ENCODE peak calls at places on chromosomes 2 and 18, in nine cellular contexts. One of them, this sample, is unnamed.

GRCh38 chr2:12870692-12871091 is 154.0 kb downstream of the TRIB2 start:
- ATAC-seq in psoas muscle: no peak
- ATAC-seq in omental fat pad: no peak
- ATAC-seq in HCT116: no peak
- ATAC-seq in activated B cell treated with CpG ODN at 0.5 μM for 24 hours: no peak
- ATAC-seq in RWPE2: no peak
- ATAC-seq in lower lobe of right lung: no peak
- ATAC-seq in pancreas: no peak
- ATAC-seq in Panc1: no peak
- ATAC-seq in this sample: no peak

GRCh38 chr2:160505236-160505635 is 11.6 kb upstream of the RBMS1 start:
- ATAC-seq in pancreas: no peak
- ATAC-seq in lower lobe of right lung: peak
- ATAC-seq in activated B cell treated with CpG ODN at 0.5 μM for 24 hours: no peak
- ATAC-seq in RWPE2: peak
- ATAC-seq in Panc1: no peak
- ATAC-seq in HCT116: no peak
- ATAC-seq in omental fat pad: no peak
- ATAC-seq in psoas muscle: peak
- ATAC-seq in this sample: no peak

GRCh38 chr18:10247402-10248117 is 206.9 kb upstream of the APCDD1 start:
- ATAC-seq in Panc1: peak
- ATAC-seq in HCT116: no peak
- ATAC-seq in psoas muscle: no peak
- ATAC-seq in activated B cell treated with CpG ODN at 0.5 μM for 24 hours: no peak
- ATAC-seq in RWPE2: no peak
- ATAC-seq in pancreas: no peak
- ATAC-seq in omental fat pad: no peak
- ATAC-seq in lower lobe of right lung: peak
- ATAC-seq in this sample: peak

GRCh38 chr2:112731479-112731878 is 10.7 kb downstream of the NT5DC4 start:
- ATAC-seq in omental fat pad: no peak
- ATAC-seq in Panc1: no peak
- ATAC-seq in RWPE2: no peak
- ATAC-seq in lower lobe of right lung: no peak
- ATAC-seq in pancreas: no peak
- ATAC-seq in psoas muscle: no peak
- ATAC-seq in activated B cell treated with CpG ODN at 0.5 μM for 24 hours: no peak
- ATAC-seq in HCT116: no peak
- ATAC-seq in this sample: no peak

GRCh38 chr2:227433171-227433570 is 38.8 kb upstream of the AGFG1 start:
- ATAC-seq in pancreas: no peak
- ATAC-seq in lower lobe of right lung: no peak
- ATAC-seq in activated B cell treated with CpG ODN at 0.5 μM for 24 hours: no peak
- ATAC-seq in Panc1: no peak
- ATAC-seq in omental fat pad: no peak
- ATAC-seq in RWPE2: no peak
- ATAC-seq in HCT116: no peak
- ATAC-seq in psoas muscle: no peak
- ATAC-seq in this sample: no peak

GRCh38 chr2:148577845-148578492 is 66.6 kb upstream of the EPC2 start:
- ATAC-seq in psoas muscle: no peak
- ATAC-seq in lower lobe of right lung: no peak
- ATAC-seq in pancreas: no peak
- ATAC-seq in RWPE2: no peak
- ATAC-seq in Panc1: no peak
- ATAC-seq in omental fat pad: no peak
- ATAC-seq in activated B cell treated with CpG ODN at 0.5 μM for 24 hours: no peak
- ATAC-seq in HCT116: no peak
- ATAC-seq in this sample: no peak

GRCh38 chr18:2939317-2939716 is 73.6 kb downstream of the LPIN2 start:
- ATAC-seq in Panc1: no peak
- ATAC-seq in omental fat pad: no peak
- ATAC-seq in activated B cell treated with CpG ODN at 0.5 μM for 24 hours: no peak
- ATAC-seq in HCT116: no peak
- ATAC-seq in pancreas: peak
- ATAC-seq in RWPE2: no peak
- ATAC-seq in lower lobe of right lung: peak
- ATAC-seq in psoas muscle: no peak
- ATAC-seq in this sample: no peak

GRCh38 chr2:168466190-168466737 is 10.2 kb downstream of the CERS6 start:
- ATAC-seq in HCT116: no peak
- ATAC-seq in pancreas: no peak
- ATAC-seq in activated B cell treated with CpG ODN at 0.5 μM for 24 hours: no peak
- ATAC-seq in omental fat pad: no peak
- ATAC-seq in psoas muscle: no peak
- ATAC-seq in RWPE2: peak
- ATAC-seq in lower lobe of right lung: no peak
- ATAC-seq in Panc1: no peak
- ATAC-seq in this sample: no peak

GRCh38 chr18:3305933-3306332 is 44.0 kb downstream of the MYL12B start:
- ATAC-seq in HCT116: no peak
- ATAC-seq in lower lobe of right lung: no peak
- ATAC-seq in activated B cell treated with CpG ODN at 0.5 μM for 24 hours: no peak
- ATAC-seq in psoas muscle: no peak
- ATAC-seq in Panc1: peak
- ATAC-seq in RWPE2: peak
- ATAC-seq in omental fat pad: no peak
- ATAC-seq in pancreas: peak
- ATAC-seq in this sample: no peak

GRCh38 chr2:568639-568963 is 108.6 kb downstream of the TMEM18 start:
- ATAC-seq in pancreas: no peak
- ATAC-seq in psoas muscle: no peak
- ATAC-seq in RWPE2: no peak
- ATAC-seq in HCT116: no peak
- ATAC-seq in Panc1: no peak
- ATAC-seq in omental fat pad: no peak
- ATAC-seq in activated B cell treated with CpG ODN at 0.5 μM for 24 hours: no peak
- ATAC-seq in lower lobe of right lung: no peak
- ATAC-seq in this sample: no peak

GRCh38 chr2:33108483-33109443 is 162.0 kb downstream of the LTBP1 start:
- ATAC-seq in lower lobe of right lung: peak
- ATAC-seq in Panc1: no peak
- ATAC-seq in RWPE2: no peak
- ATAC-seq in psoas muscle: no peak
- ATAC-seq in HCT116: no peak
- ATAC-seq in activated B cell treated with CpG ODN at 0.5 μM for 24 hours: no peak
- ATAC-seq in pancreas: peak
- ATAC-seq in omental fat pad: no peak
- ATAC-seq in this sample: peak

GRCh38 chr2:3335001-3335400 is 42.6 kb downstream of the EIPR1 start:
- ATAC-seq in Panc1: no peak
- ATAC-seq in psoas muscle: no peak
- ATAC-seq in activated B cell treated with CpG ODN at 0.5 μM for 24 hours: no peak
- ATAC-seq in HCT116: no peak
- ATAC-seq in pancreas: no peak
- ATAC-seq in lower lobe of right lung: no peak
- ATAC-seq in omental fat pad: no peak
- ATAC-seq in RWPE2: no peak
- ATAC-seq in this sample: no peak

GRCh38 chr2:161952722-161953322 is 121.2 kb downstream of the DPP4 start:
- ATAC-seq in RWPE2: no peak
- ATAC-seq in activated B cell treated with CpG ODN at 0.5 μM for 24 hours: no peak
- ATAC-seq in lower lobe of right lung: no peak
- ATAC-seq in omental fat pad: no peak
- ATAC-seq in Panc1: no peak
- ATAC-seq in psoas muscle: no peak
- ATAC-seq in HCT116: no peak
- ATAC-seq in pancreas: no peak
- ATAC-seq in this sample: no peak

GRCh38 chr2:29644949-29645348 is 276.4 kb downstream of the ALK start:
- ATAC-seq in HCT116: no peak
- ATAC-seq in lower lobe of right lung: no peak
- ATAC-seq in pancreas: no peak
- ATAC-seq in activated B cell treated with CpG ODN at 0.5 μM for 24 hours: no peak
- ATAC-seq in psoas muscle: no peak
- ATAC-seq in omental fat pad: no peak
- ATAC-seq in RWPE2: no peak
- ATAC-seq in Panc1: no peak
- ATAC-seq in this sample: no peak

GRCh38 chr2:181466661-181467576 is 9.7 kb downstream of the ITGA4 start:
- ATAC-seq in omental fat pad: no peak
- ATAC-seq in activated B cell treated with CpG ODN at 0.5 μM for 24 hours: peak
- ATAC-seq in RWPE2: peak
- ATAC-seq in HCT116: peak
- ATAC-seq in psoas muscle: no peak
- ATAC-seq in lower lobe of right lung: peak
- ATAC-seq in Panc1: no peak
- ATAC-seq in pancreas: peak
- ATAC-seq in this sample: no peak

GRCh38 chr2:226956659-226957058 is 120.8 kb downstream of the RHBDD1 start:
- ATAC-seq in HCT116: no peak
- ATAC-seq in pancreas: no peak
- ATAC-seq in Panc1: no peak
- ATAC-seq in RWPE2: no peak
- ATAC-seq in activated B cell treated with CpG ODN at 0.5 μM for 24 hours: no peak
- ATAC-seq in psoas muscle: no peak
- ATAC-seq in lower lobe of right lung: no peak
- ATAC-seq in omental fat pad: no peak
- ATAC-seq in this sample: no peak

GRCh38 chr2:113212245-113213060 is 38.7 kb downstream of the PSD4 start:
- ATAC-seq in HCT116: no peak
- ATAC-seq in psoas muscle: peak
- ATAC-seq in omental fat pad: peak
- ATAC-seq in activated B cell treated with CpG ODN at 0.5 μM for 24 hours: no peak
- ATAC-seq in RWPE2: no peak
- ATAC-seq in lower lobe of right lung: peak
- ATAC-seq in pancreas: peak
- ATAC-seq in Panc1: no peak
- ATAC-seq in this sample: peak

GRCh38 chr2:128779301-128780095 is 460.8 kb upstream of the HS6ST1 start:
- ATAC-seq in HCT116: no peak
- ATAC-seq in activated B cell treated with CpG ODN at 0.5 μM for 24 hours: no peak
- ATAC-seq in lower lobe of right lung: no peak
- ATAC-seq in RWPE2: no peak
- ATAC-seq in psoas muscle: no peak
- ATAC-seq in pancreas: no peak
- ATAC-seq in Panc1: no peak
- ATAC-seq in omental fat pad: no peak
- ATAC-seq in this sample: no peak

GRCh38 chr18:49052891-49053644 is 102.3 kb upstream of the SMAD7 start:
- ATAC-seq in activated B cell treated with CpG ODN at 0.5 μM for 24 hours: peak
- ATAC-seq in Panc1: no peak
- ATAC-seq in RWPE2: no peak
- ATAC-seq in omental fat pad: peak
- ATAC-seq in psoas muscle: peak
- ATAC-seq in HCT116: no peak
- ATAC-seq in lower lobe of right lung: no peak
- ATAC-seq in pancreas: no peak
- ATAC-seq in this sample: peak

GRCh38 chr2:25608718-25609117 is 64.7 kb downstream of the DTNB start:
- ATAC-seq in Panc1: peak
- ATAC-seq in pancreas: no peak
- ATAC-seq in HCT116: no peak
- ATAC-seq in omental fat pad: no peak
- ATAC-seq in RWPE2: no peak
- ATAC-seq in lower lobe of right lung: no peak
- ATAC-seq in psoas muscle: no peak
- ATAC-seq in activated B cell treated with CpG ODN at 0.5 μM for 24 hours: no peak
- ATAC-seq in this sample: no peak

GRCh38 chr2:25602333-25602723 is 71.0 kb downstream of the DTNB start:
- ATAC-seq in pancreas: no peak
- ATAC-seq in lower lobe of right lung: no peak
- ATAC-seq in omental fat pad: no peak
- ATAC-seq in activated B cell treated with CpG ODN at 0.5 μM for 24 hours: no peak
- ATAC-seq in HCT116: no peak
- ATAC-seq in RWPE2: no peak
- ATAC-seq in psoas muscle: no peak
- ATAC-seq in Panc1: no peak
- ATAC-seq in this sample: no peak

GRCh38 chr2:25606892-25607291 is 66.5 kb downstream of the DTNB start:
- ATAC-seq in RWPE2: peak
- ATAC-seq in pancreas: peak
- ATAC-seq in activated B cell treated with CpG ODN at 0.5 μM for 24 hours: no peak
- ATAC-seq in Panc1: no peak
- ATAC-seq in lower lobe of right lung: no peak
- ATAC-seq in HCT116: peak
- ATAC-seq in psoas muscle: no peak
- ATAC-seq in omental fat pad: no peak
- ATAC-seq in this sample: no peak
- TF ChIP-seq CTCF in RWPE2: peak
- TF ChIP-seq CTCF in pancreas: peak
- TF ChIP-seq CTCF in activated B cell treated with CpG ODN at 0.5 μM for 24 hours: no peak
- TF ChIP-seq CTCF in Panc1: peak
- TF ChIP-seq CTCF in lower lobe of right lung: peak
- TF ChIP-seq CTCF in HCT116: peak
- TF ChIP-seq CTCF in psoas muscle: peak
- TF ChIP-seq CTCF in omental fat pad: no peak
- TF ChIP-seq CTCF in this sample: peak

GRCh38 chr2:114550895-114551793 is 108.7 kb downstream of the DPP10 start:
- ATAC-seq in pancreas: peak
- ATAC-seq in psoas muscle: no peak
- ATAC-seq in Panc1: peak
- ATAC-seq in omental fat pad: no peak
- ATAC-seq in RWPE2: peak
- ATAC-seq in activated B cell treated with CpG ODN at 0.5 μM for 24 hours: no peak
- ATAC-seq in lower lobe of right lung: peak
- ATAC-seq in HCT116: no peak
- ATAC-seq in this sample: no peak
- TF ChIP-seq CTCF in pancreas: peak
- TF ChIP-seq CTCF in psoas muscle: peak
- TF ChIP-seq CTCF in Panc1: peak
- TF ChIP-seq CTCF in omental fat pad: no peak
- TF ChIP-seq CTCF in RWPE2: peak
- TF ChIP-seq CTCF in activated B cell treated with CpG ODN at 0.5 μM for 24 hours: no peak
- TF ChIP-seq CTCF in lower lobe of right lung: peak
- TF ChIP-seq CTCF in HCT116: peak
- TF ChIP-seq CTCF in this sample: no peak

GRCh38 chr2:31033032-31033431 is 105.2 kb downstream of the GALNT14 start:
- ATAC-seq in psoas muscle: no peak
- ATAC-seq in RWPE2: no peak
- ATAC-seq in lower lobe of right lung: no peak
- ATAC-seq in Panc1: no peak
- ATAC-seq in HCT116: peak
- ATAC-seq in activated B cell treated with CpG ODN at 0.5 μM for 24 hours: no peak
- ATAC-seq in pancreas: no peak
- ATAC-seq in omental fat pad: no peak
- ATAC-seq in this sample: peak
- TF ChIP-seq CTCF in psoas muscle: no peak
- TF ChIP-seq CTCF in RWPE2: no peak
- TF ChIP-seq CTCF in lower lobe of right lung: no peak
- TF ChIP-seq CTCF in Panc1: no peak
- TF ChIP-seq CTCF in HCT116: no peak
- TF ChIP-seq CTCF in activated B cell treated with CpG ODN at 0.5 μM for 24 hours: no peak
- TF ChIP-seq CTCF in pancreas: no peak
- TF ChIP-seq CTCF in omental fat pad: no peak
- TF ChIP-seq CTCF in this sample: no peak

DNA sequence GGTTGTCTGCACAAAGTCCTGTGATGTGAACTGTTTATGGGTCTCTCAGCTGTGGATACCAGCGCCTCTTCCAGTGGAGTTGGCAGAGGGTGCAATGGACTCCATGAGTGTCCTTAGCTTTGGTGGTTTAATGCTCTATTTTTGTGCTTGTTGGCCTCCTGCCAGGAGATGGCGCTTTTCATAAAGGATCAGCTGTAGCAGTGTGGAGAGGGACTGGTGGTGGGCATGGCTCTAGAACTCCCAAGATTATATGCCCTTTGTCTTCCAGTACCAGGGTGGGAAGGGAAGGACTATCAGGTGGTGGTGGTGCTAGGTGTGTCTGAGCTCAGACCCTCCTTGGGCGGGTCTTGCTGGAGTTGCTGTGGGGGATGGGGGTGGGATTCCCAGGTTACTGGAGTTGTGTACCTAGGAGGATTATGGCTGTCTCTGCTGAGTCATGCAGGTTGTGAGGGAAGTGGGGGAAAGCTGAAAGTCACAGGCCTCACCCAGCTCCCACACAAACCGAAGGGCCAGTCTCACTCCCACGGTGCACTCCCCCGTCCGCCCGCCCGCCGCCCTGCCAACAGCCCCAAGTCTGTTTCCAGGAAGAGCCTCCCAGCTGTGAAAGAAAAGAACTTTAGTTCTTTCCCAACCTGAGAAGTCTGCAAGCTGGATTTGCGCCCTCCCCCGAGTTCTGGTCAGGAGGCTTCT is 108.1 kb downstream of the MARCO start:
- ATAC-seq in Panc1: no peak
- ATAC-seq in psoas muscle: no peak
- ATAC-seq in pancreas: no peak
- ATAC-seq in RWPE2: no peak
- ATAC-seq in lower lobe of right lung: no peak
- ATAC-seq in HCT116: peak
- ATAC-seq in activated B cell treated with CpG ODN at 0.5 μM for 24 hours: no peak
- ATAC-seq in omental fat pad: peak
- ATAC-seq in this sample: no peak
- TF ChIP-seq CTCF in Panc1: no peak
- TF ChIP-seq CTCF in psoas muscle: no peak
- TF ChIP-seq CTCF in pancreas: no peak
- TF ChIP-seq CTCF in RWPE2: no peak
- TF ChIP-seq CTCF in lower lobe of right lung: no peak
- TF ChIP-seq CTCF in HCT116: no peak
- TF ChIP-seq CTCF in activated B cell treated with CpG ODN at 0.5 μM for 24 hours: no peak
- TF ChIP-seq CTCF in omental fat pad: no peak
- TF ChIP-seq CTCF in this sample: no peak